ENCODE peak calls at places on chromosomes 6 and 20, in seven cellular contexts. L is NCI-H2081; X is T1000; G is activated T-cell treated with anti-CD3 and anti-CD28 coated beads for 24 hours; O is stimulated activated CD4-positive, alpha-beta T cell treated with anti-CD3 and anti-CD28 coated beads, TNF-alpha, amount 100 ng/mL, for 1 hour; E is foreskin fibroblast; A is NCI-H446. V is an unnamed sample.
A peak's percentile ranks its signal among the peaks of the same experiment; 100 is the strongest.

GRCh38 chr20:10177326-10177725 is 41.3 kb upstream of the SNAP25 start:
- DNase-seq in L (no peak), X (no peak), G (no peak), O (no peak), E (peak; percentile 53), A (peak; percentile 62), V (no peak)

GRCh38 chr6:16018626-16019025 is 110.3 kb upstream of the MYLIP start:
- DNase-seq in L (no peak), X (no peak), G (no peak), O (no peak), E (no peak), A (no peak), V (no peak)

GRCh38 chr6:101770116-101770515 is 376.6 kb downstream of the GRIK2 start:
- DNase-seq in L (no peak), X (no peak), G (no peak), O (no peak), E (no peak), A (no peak), V (no peak)

GRCh38 chr20:25057234-25058050 is 497 bp downstream of the ACSS1 start:
- DNase-seq in L (peak; percentile 19), X (no peak), G (peak; percentile 70), O (peak; percentile 45), E (peak; percentile 73), A (no peak), V (peak; percentile 79)

GRCh38 chr20:50624351-50625016 is 66.9 kb downstream of the RIPOR3 start:
- DNase-seq in L (peak; percentile 60), X (no peak), G (no peak), O (no peak), E (no peak), A (no peak), V (no peak)

GRCh38 chr20:46212252-46212651 is 94.1 kb downstream of the CD40 start:
- DNase-seq in L (no peak), X (no peak), G (no peak), O (no peak), E (no peak), A (no peak), V (no peak)

GRCh38 chr6:148273962-148274752 is 68.5 kb upstream of the SASH1 start:
- DNase-seq in L (no peak), X (no peak), G (no peak), O (no peak), E (peak; percentile 51), A (no peak), V (no peak)

GRCh38 chr6:142011156-142011555 is 121.6 kb upstream of the GJE1 start:
- DNase-seq in L (no peak), X (no peak), G (no peak), O (no peak), E (peak; percentile 53), A (no peak), V (no peak)

GRCh38 chr20:62816031-62816878 is 595 bp upstream of the COL9A3 start:
- DNase-seq in L (no peak), X (no peak), G (no peak), O (no peak), E (peak; percentile 63), A (no peak), V (no peak)

GRCh38 chr6:157649311-157650260 is 173.5 kb upstream of the SNX9 start:
- DNase-seq in L (no peak), X (no peak), G (no peak), O (no peak), E (no peak), A (no peak), V (no peak)

GRCh38 chr6:93745306-93745705 is 325.9 kb upstream of the EPHA7 start:
- DNase-seq in L (no peak), X (no peak), G (no peak), O (no peak), E (no peak), A (no peak), V (no peak)

GRCh38 chr6:83592770-83593394 is 80.5 kb downstream of the PRSS35 start:
- DNase-seq in L (no peak), X (no peak), G (no peak), O (no peak), E (peak; percentile 45), A (no peak), V (no peak)

GRCh38 chr6:132142768-132143167 is 191.6 kb upstream of the CCN2 start:
- DNase-seq in L (no peak), X (no peak), G (no peak), O (no peak), E (no peak), A (no peak), V (no peak)

GRCh38 chr6:12233693-12234551 is 56.2 kb upstream of the EDN1 start:
- DNase-seq in L (peak; percentile 56), X (no peak), G (peak; percentile 28), O (peak; percentile 0), E (peak; percentile 84), A (peak; percentile 15), V (peak; percentile 38)

GRCh38 chr6:151445482-151445881 is 6.4 kb downstream of the RMND1 start:
- DNase-seq in L (no peak), X (no peak), G (no peak), O (no peak), E (peak; percentile 29), A (no peak), V (no peak)

GRCh38 chr6:4560225-4561077 is 215.8 kb upstream of the CDYL start:
- DNase-seq in L (no peak), X (no peak), G (no peak), O (no peak), E (no peak), A (no peak), V (no peak)

GRCh38 chr6:19415605-19416326 is 421.4 kb upstream of the ID4 start:
- DNase-seq in L (no peak), X (no peak), G (no peak), O (no peak), E (peak; percentile 37), A (no peak), V (no peak)

GRCh38 chr20:50189681-50190250 is 864 bp upstream of the CEBPB start:
- DNase-seq in L (no peak), X (no peak), G (no peak), O (no peak), E (peak; percentile 52), A (no peak), V (no peak)

V was measured in hippocampal formation.